ENCODE peak calls at places on chromosome 7, in ten cellular contexts. I is testis; H is colonic mucosa; Q is HL-60; G is CD8-positive, alpha-beta T cell; J is foreskin keratinocyte; L is SJSA1; T is prostate gland; R is Karpas-422; V is psoas muscle. N is an unnamed sample.

GRCh38 chr7:158676171-158676840 is 28.3 kb downstream of the NCAPG2 start:
- DNase-seq in I (no peak), H (no peak), Q (no peak), G (no peak), J (peak; percentile 4), L (no peak), T (no peak), R (no peak), V (no peak), N (no peak)

GRCh38 chr7:13965077-13965476 is 24.4 kb downstream of the ETV1 start:
- DNase-seq in I (no peak), H (no peak), Q (no peak), G (no peak), J (no peak), L (no peak), T (no peak), R (no peak), V (no peak), N (no peak)

GRCh38 chr7:131011976-131012375 is 278.0 kb upstream of the KLF14 start:
- DNase-seq in I (no peak), H (no peak), Q (peak; percentile 18), G (no peak), J (peak; percentile 66), L (peak; percentile 34), T (no peak), R (no peak), V (no peak), N (peak; percentile 6)

GRCh38 chr7:28346256-28346655 is 66.1 kb upstream of the CREB5 start:
- DNase-seq in I (no peak), H (no peak), Q (no peak), G (no peak), J (no peak), L (no peak), T (no peak), R (no peak), V (no peak), N (no peak)

GRCh38 chr7:129298268-129298893 is 73.6 kb downstream of the AHCYL2 start:
- DNase-seq in I (peak; percentile 77), H (peak; percentile 47), Q (peak; percentile 38), G (no peak), J (peak; percentile 21), L (peak; percentile 16), T (peak; percentile 33), R (peak; percentile 73), V (peak; percentile 25), N (peak; percentile 80)

GRCh38 chr7:32103361-32103760 is 33.2 kb upstream of the PDE1C start:
- DNase-seq in I (no peak), H (no peak), Q (no peak), G (no peak), J (no peak), L (no peak), T (no peak), R (no peak), V (no peak), N (no peak)

GRCh38 chr7:24831240-24831639 is 74.0 kb upstream of the GSDME start:
- DNase-seq in I (no peak), H (no peak), Q (no peak), G (no peak), J (peak; percentile 44), L (peak; percentile 57), T (no peak), R (no peak), V (no peak), N (no peak)

GRCh38 chr7:44284216-44284615 is 41.2 kb downstream of the CAMK2B start:
- DNase-seq in I (no peak), H (no peak), Q (no peak), G (no peak), J (no peak), L (no peak), T (no peak), R (no peak), V (peak; percentile 16), N (peak; percentile 41)

GRCh38 chr7:23893942-23894890 is 184.2 kb downstream of the STK31 start:
- DNase-seq in I (no peak), H (no peak), Q (peak; percentile 23), G (no peak), J (no peak), L (no peak), T (no peak), R (no peak), V (no peak), N (no peak)

GRCh38 chr7:108093341-108093740 is 36.8 kb downstream of the LAMB4 start:
- DNase-seq in I (no peak), H (no peak), Q (no peak), G (no peak), J (no peak), L (no peak), T (no peak), R (no peak), V (no peak), N (no peak)

GRCh38 chr7:159094919-159095915 is 49.5 kb downstream of the VIPR2 start:
- DNase-seq in I (no peak), H (no peak), Q (no peak), G (no peak), J (no peak), L (no peak), T (no peak), R (no peak), V (no peak), N (peak; percentile 30)

GRCh38 chr7:50791921-50792341 is 9.2 kb upstream of the GRB10 start:
- DNase-seq in I (no peak), H (no peak), Q (peak; percentile 50), G (no peak), J (peak; percentile 29), L (no peak), T (peak; percentile 38), R (no peak), V (no peak), N (peak; percentile 53)

GRCh38 chr7:20304366-20304765 is 26.3 kb upstream of the ITGB8 start:
- DNase-seq in I (no peak), H (peak; percentile 71), Q (no peak), G (no peak), J (no peak), L (no peak), T (no peak), R (no peak), V (no peak), N (no peak)

GRCh38 chr7:150586778-150587152 is 19.6 kb downstream of the GIMAP4 start:
- DNase-seq in I (no peak), H (no peak), Q (no peak), G (no peak), J (no peak), L (no peak), T (no peak), R (no peak), V (no peak), N (no peak)

GRCh38 chr7:150586068-150586777 is 19.0 kb downstream of the GIMAP4 start:
- DNase-seq in I (no peak), H (no peak), Q (peak; percentile 71), G (no peak), J (no peak), L (no peak), T (no peak), R (no peak), V (no peak), N (no peak)

GRCh38 chr7:150585199-150585598 is 18.0 kb downstream of the GIMAP4 start:
- DNase-seq in I (no peak), H (no peak), Q (no peak), G (no peak), J (no peak), L (no peak), T (no peak), R (no peak), V (no peak), N (no peak)

GRCh38 chr7:150587551-150587950 is 20.4 kb downstream of the GIMAP4 start:
- DNase-seq in I (no peak), H (no peak), Q (no peak), G (no peak), J (no peak), L (no peak), T (no peak), R (no peak), V (no peak), N (no peak)
- H3K27ac ChIP-seq in I (no peak overlapping the region), H (no peak overlapping the region), Q (no peak overlapping the region), G (no peak overlapping the region), J (no peak overlapping the region), L (no peak overlapping the region), T (no peak overlapping the region), R (no peak overlapping the region), V (peak overlapping the region; percentile 26), N (no peak overlapping the region)

GRCh38 chr7:38574121-38574520 is 57.1 kb downstream of the AMPH start:
- DNase-seq in I (no peak), H (no peak), Q (no peak), G (no peak), J (no peak), L (no peak), T (no peak), R (no peak), V (no peak), N (no peak)
- H3K27ac ChIP-seq in I (no peak overlapping the region), H (no peak overlapping the region), Q (no peak overlapping the region), G (no peak overlapping the region), J (no peak overlapping the region), L (no peak overlapping the region), T (no peak overlapping the region), R (no peak overlapping the region), V (no peak overlapping the region), N (peak overlapping the region; percentile 0)

GRCh38 chr7:140638311-140638791 is 2.3 kb downstream of the DENND2A start:
- DNase-seq in I (no peak), H (no peak), Q (no peak), G (no peak), J (peak; percentile 53), L (peak; percentile 81), T (no peak), R (no peak), V (peak; percentile 45), N (peak; percentile 86)
- H3K27ac ChIP-seq in I (no peak overlapping the region), H (no peak overlapping the region), Q (no peak overlapping the region), G (no peak overlapping the region), J (no peak overlapping the region), L (peak overlapping the region; percentile 86), T (no peak overlapping the region), R (no peak overlapping the region), V (peak overlapping the region; percentile 66), N (no peak overlapping the region)

GRCh38 chr7:136254148-136254547 is 277.0 kb upstream of the MTPN start:
- DNase-seq in I (no peak), H (no peak), Q (no peak), G (no peak), J (no peak), L (no peak), T (no peak), R (no peak), V (no peak), N (no peak)

GRCh38 chr7:136259074-136259473 is 281.9 kb upstream of the MTPN start:
- DNase-seq in I (no peak), H (no peak), Q (no peak), G (no peak), J (no peak), L (no peak), T (no peak), R (no peak), V (no peak), N (no peak)

GRCh38 chr7:136251826-136252225 is 274.7 kb upstream of the MTPN start:
- DNase-seq in I (no peak), H (no peak), Q (no peak), G (no peak), J (no peak), L (no peak), T (no peak), R (no peak), V (no peak), N (no peak)

DNA sequence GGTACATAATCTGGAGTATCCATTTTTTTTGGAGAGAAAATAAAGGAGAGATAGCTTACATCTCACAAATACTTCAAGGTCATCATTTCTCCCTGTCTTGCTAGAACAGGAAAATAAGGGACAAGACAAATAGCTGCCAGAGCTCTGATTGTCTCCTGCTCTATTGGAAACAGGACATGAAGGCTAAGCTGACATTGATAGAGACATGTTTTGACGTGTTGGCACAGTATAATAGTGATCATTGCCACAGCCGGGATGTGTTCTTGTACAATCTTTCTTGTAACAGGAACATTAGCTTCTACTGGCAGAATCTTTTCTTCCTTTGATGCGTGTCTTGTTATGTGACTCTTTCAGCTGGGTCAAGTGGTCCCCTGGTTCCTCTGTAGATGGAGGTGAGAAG is 279.3 kb upstream of the MTPN start:
- DNase-seq in I (no peak), H (no peak), Q (no peak), G (no peak), J (no peak), L (no peak), T (no peak), R (no peak), V (no peak), N (no peak)
- H3K27ac ChIP-seq in I (no peak overlapping the region), H (no peak overlapping the region), Q (no peak overlapping the region), G (no peak overlapping the region), J (no peak overlapping the region), L (no peak overlapping the region), T (no peak overlapping the region), R (no peak overlapping the region), V (no peak overlapping the region), N (no peak overlapping the region)

N was measured in endodermal cell.